ENCODE peak calls at places on chromosomes 5 and 9, in nine cellular contexts. One of them, this sample, is unnamed.
A peak's percentile ranks its signal among the peaks of the same experiment; 100 is the strongest.

GRCh38 chr9:31089822-31090221 is 1294.6 kb upstream of the ACO1 start:
- DNase-seq in tibial artery: no peak
- DNase-seq in left lung: no peak
- DNase-seq in cardiac fibroblast: peak; percentile 18
- DNase-seq in prostate gland: no peak
- DNase-seq in PC-3: no peak
- DNase-seq in kidney epithelial cell: peak; percentile 78
- DNase-seq in right cardiac atrium: no peak
- DNase-seq in PC-9: no peak
- DNase-seq in this sample: no peak

GRCh38 chr5:173697931-173698579 is 81.6 kb upstream of the BOD1 start:
- DNase-seq in right cardiac atrium: no peak
- DNase-seq in kidney epithelial cell: no peak
- DNase-seq in PC-3: no peak
- DNase-seq in left lung: no peak
- DNase-seq in tibial artery: no peak
- DNase-seq in PC-9: no peak
- DNase-seq in cardiac fibroblast: no peak
- DNase-seq in prostate gland: no peak
- DNase-seq in this sample: no peak

GRCh38 chr5:151286246-151286645 is 17.3 kb downstream of the SLC36A3 start:
- DNase-seq in PC-9: no peak
- DNase-seq in tibial artery: no peak
- DNase-seq in cardiac fibroblast: no peak
- DNase-seq in kidney epithelial cell: no peak
- DNase-seq in PC-3: no peak
- DNase-seq in prostate gland: no peak
- DNase-seq in right cardiac atrium: no peak
- DNase-seq in left lung: no peak
- DNase-seq in this sample: no peak

GRCh38 chr5:32711693-32712462 is 757 bp downstream of the NPR3 start:
- DNase-seq in right cardiac atrium: peak; percentile 78
- DNase-seq in prostate gland: no peak
- DNase-seq in PC-9: peak; percentile 64
- DNase-seq in tibial artery: peak; percentile 40
- DNase-seq in cardiac fibroblast: peak; percentile 30
- DNase-seq in kidney epithelial cell: no peak
- DNase-seq in PC-3: peak; percentile 41
- DNase-seq in left lung: no peak
- DNase-seq in this sample: no peak

GRCh38 chr5:9557696-9558095 is 11.8 kb upstream of the SEMA5A start:
- DNase-seq in tibial artery: no peak
- DNase-seq in kidney epithelial cell: no peak
- DNase-seq in PC-9: no peak
- DNase-seq in cardiac fibroblast: peak; percentile 21
- DNase-seq in prostate gland: no peak
- DNase-seq in right cardiac atrium: no peak
- DNase-seq in left lung: no peak
- DNase-seq in PC-3: peak; percentile 97
- DNase-seq in this sample: no peak

GRCh38 chr5:109231331-109231730 is 178.4 kb downstream of the PJA2 start:
- DNase-seq in kidney epithelial cell: no peak
- DNase-seq in prostate gland: no peak
- DNase-seq in tibial artery: no peak
- DNase-seq in PC-9: no peak
- DNase-seq in left lung: no peak
- DNase-seq in PC-3: no peak
- DNase-seq in cardiac fibroblast: no peak
- DNase-seq in right cardiac atrium: no peak
- DNase-seq in this sample: no peak

GRCh38 chr9:91659529-91660294 is 236.1 kb upstream of the NFIL3 start:
- DNase-seq in tibial artery: no peak
- DNase-seq in kidney epithelial cell: no peak
- DNase-seq in left lung: no peak
- DNase-seq in right cardiac atrium: no peak
- DNase-seq in prostate gland: peak; percentile 43
- DNase-seq in PC-3: peak; percentile 23
- DNase-seq in cardiac fibroblast: peak; percentile 47
- DNase-seq in PC-9: no peak
- DNase-seq in this sample: peak; percentile 7

GRCh38 chr5:172903790-172904189 is 55.4 kb upstream of the RPL26L1 start:
- DNase-seq in PC-9: peak; percentile 72
- DNase-seq in PC-3: peak; percentile 94
- DNase-seq in kidney epithelial cell: peak; percentile 89
- DNase-seq in right cardiac atrium: peak; percentile 14
- DNase-seq in left lung: no peak
- DNase-seq in tibial artery: no peak
- DNase-seq in cardiac fibroblast: peak; percentile 93
- DNase-seq in prostate gland: peak; percentile 68
- DNase-seq in this sample: no peak

GRCh38 chr9:131276891-131277672 is 772 bp upstream of the FAM78A start:
- DNase-seq in tibial artery: no peak
- DNase-seq in PC-3: no peak
- DNase-seq in right cardiac atrium: peak; percentile 82
- DNase-seq in kidney epithelial cell: no peak
- DNase-seq in left lung: no peak
- DNase-seq in cardiac fibroblast: no peak
- DNase-seq in PC-9: no peak
- DNase-seq in prostate gland: no peak
- DNase-seq in this sample: no peak

GRCh38 chr9:114413909-114414308 is 26.1 kb upstream of the AKNA start:
- DNase-seq in prostate gland: no peak
- DNase-seq in left lung: no peak
- DNase-seq in kidney epithelial cell: no peak
- DNase-seq in cardiac fibroblast: peak; percentile 31
- DNase-seq in PC-9: no peak
- DNase-seq in tibial artery: no peak
- DNase-seq in right cardiac atrium: no peak
- DNase-seq in PC-3: no peak
- DNase-seq in this sample: no peak

GRCh38 chr5:98372351-98372750 is 401.1 kb upstream of the RGMB start:
- DNase-seq in cardiac fibroblast: peak; percentile 21
- DNase-seq in kidney epithelial cell: no peak
- DNase-seq in left lung: no peak
- DNase-seq in prostate gland: no peak
- DNase-seq in right cardiac atrium: no peak
- DNase-seq in PC-9: no peak
- DNase-seq in PC-3: no peak
- DNase-seq in tibial artery: no peak
- DNase-seq in this sample: no peak

GRCh38 chr9:123335227-123335985 is 20.6 kb upstream of the CRB2 start:
- DNase-seq in left lung: peak; percentile 71
- DNase-seq in PC-9: peak; percentile 24
- DNase-seq in cardiac fibroblast: peak; percentile 73
- DNase-seq in prostate gland: no peak
- DNase-seq in kidney epithelial cell: peak; percentile 57
- DNase-seq in tibial artery: no peak
- DNase-seq in right cardiac atrium: no peak
- DNase-seq in PC-3: no peak
- DNase-seq in this sample: no peak
- H3K4me3 ChIP-seq in left lung: no peak overlapping the region
- H3K4me3 ChIP-seq in PC-9: no peak overlapping the region
- H3K4me3 ChIP-seq in cardiac fibroblast: no peak overlapping the region
- H3K4me3 ChIP-seq in prostate gland: no peak overlapping the region
- H3K4me3 ChIP-seq in kidney epithelial cell: no peak overlapping the region
- H3K4me3 ChIP-seq in tibial artery: no peak overlapping the region
- H3K4me3 ChIP-seq in right cardiac atrium: no peak overlapping the region
- H3K4me3 ChIP-seq in PC-3: no peak overlapping the region
- H3K4me3 ChIP-seq in this sample: no peak overlapping the region

GRCh38 chr9:35162605-35163315 is 951 bp downstream of the UNC13B start:
- DNase-seq in kidney epithelial cell: no peak
- DNase-seq in right cardiac atrium: no peak
- DNase-seq in PC-9: no peak
- DNase-seq in tibial artery: no peak
- DNase-seq in cardiac fibroblast: no peak
- DNase-seq in left lung: no peak
- DNase-seq in prostate gland: no peak
- DNase-seq in PC-3: peak; percentile 20
- DNase-seq in this sample: peak; percentile 49
- H3K4me3 ChIP-seq in kidney epithelial cell: peak overlapping the region; percentile 80
- H3K4me3 ChIP-seq in right cardiac atrium: peak overlapping the region; percentile 58
- H3K4me3 ChIP-seq in PC-9: peak overlapping the region; percentile 51
- H3K4me3 ChIP-seq in tibial artery: peak overlapping the region; percentile 78
- H3K4me3 ChIP-seq in cardiac fibroblast: peak overlapping the region; percentile 96
- H3K4me3 ChIP-seq in left lung: peak overlapping the region; percentile 77
- H3K4me3 ChIP-seq in prostate gland: peak overlapping the region; percentile 83
- H3K4me3 ChIP-seq in PC-3: peak overlapping the region; percentile 79
- H3K4me3 ChIP-seq in this sample: peak overlapping the region; percentile 85

GRCh38 chr5:54985301-54986268 is at the start of gene ESM1:
- DNase-seq in prostate gland: no peak
- DNase-seq in cardiac fibroblast: peak; percentile 52
- DNase-seq in right cardiac atrium: no peak
- DNase-seq in kidney epithelial cell: peak; percentile 25
- DNase-seq in PC-3: peak; percentile 61
- DNase-seq in left lung: no peak
- DNase-seq in tibial artery: peak; percentile 38
- DNase-seq in PC-9: no peak
- DNase-seq in this sample: no peak
- H3K4me3 ChIP-seq in prostate gland: no peak within 1 kb of the TSS
- H3K4me3 ChIP-seq in cardiac fibroblast: peak within 1 kb of the TSS; percentile 9
- H3K4me3 ChIP-seq in right cardiac atrium: peak within 1 kb of the TSS; percentile 19
- H3K4me3 ChIP-seq in kidney epithelial cell: no peak within 1 kb of the TSS
- H3K4me3 ChIP-seq in PC-3: peak within 1 kb of the TSS; percentile 62
- H3K4me3 ChIP-seq in left lung: no peak within 1 kb of the TSS
- H3K4me3 ChIP-seq in tibial artery: no peak within 1 kb of the TSS
- H3K4me3 ChIP-seq in PC-9: no peak within 1 kb of the TSS
- H3K4me3 ChIP-seq in this sample: no peak within 1 kb of the TSS

GRCh38 chr5:146026307-146027010 is 78.9 kb downstream of the PLAC8L1 start:
- DNase-seq in tibial artery: no peak
- DNase-seq in PC-9: no peak
- DNase-seq in prostate gland: no peak
- DNase-seq in cardiac fibroblast: no peak
- DNase-seq in kidney epithelial cell: no peak
- DNase-seq in left lung: no peak
- DNase-seq in PC-3: no peak
- DNase-seq in right cardiac atrium: no peak
- DNase-seq in this sample: no peak
- H3K4me3 ChIP-seq in tibial artery: no peak overlapping the region
- H3K4me3 ChIP-seq in PC-9: no peak overlapping the region
- H3K4me3 ChIP-seq in prostate gland: no peak overlapping the region
- H3K4me3 ChIP-seq in cardiac fibroblast: no peak overlapping the region
- H3K4me3 ChIP-seq in kidney epithelial cell: no peak overlapping the region
- H3K4me3 ChIP-seq in left lung: no peak overlapping the region
- H3K4me3 ChIP-seq in PC-3: no peak overlapping the region
- H3K4me3 ChIP-seq in right cardiac atrium: no peak overlapping the region
- H3K4me3 ChIP-seq in this sample: no peak overlapping the region

GRCh38 chr5:160167623-160168165 is 48.4 kb upstream of the PWWP2A start:
- DNase-seq in right cardiac atrium: no peak
- DNase-seq in PC-9: no peak
- DNase-seq in prostate gland: no peak
- DNase-seq in left lung: no peak
- DNase-seq in kidney epithelial cell: no peak
- DNase-seq in cardiac fibroblast: no peak
- DNase-seq in tibial artery: no peak
- DNase-seq in PC-3: peak; percentile 22
- DNase-seq in this sample: no peak

GRCh38 chr5:160165137-160166068 is 46.2 kb upstream of the PWWP2A start:
- DNase-seq in tibial artery: peak; percentile 90
- DNase-seq in PC-9: peak; percentile 96
- DNase-seq in prostate gland: no peak
- DNase-seq in left lung: peak; percentile 83
- DNase-seq in PC-3: peak; percentile 98
- DNase-seq in right cardiac atrium: peak; percentile 96
- DNase-seq in cardiac fibroblast: peak; percentile 98
- DNase-seq in kidney epithelial cell: peak; percentile 97
- DNase-seq in this sample: no peak

GRCh38 chr5:160169326-160169725 is 50.1 kb upstream of the PWWP2A start:
- DNase-seq in left lung: no peak
- DNase-seq in right cardiac atrium: no peak
- DNase-seq in kidney epithelial cell: no peak
- DNase-seq in tibial artery: no peak
- DNase-seq in prostate gland: no peak
- DNase-seq in PC-3: no peak
- DNase-seq in cardiac fibroblast: peak; percentile 94
- DNase-seq in PC-9: no peak
- DNase-seq in this sample: no peak

GRCh38 chr5:160166973-160167622 is 47.8 kb upstream of the PWWP2A start:
- DNase-seq in prostate gland: no peak
- DNase-seq in right cardiac atrium: no peak
- DNase-seq in PC-3: no peak
- DNase-seq in kidney epithelial cell: no peak
- DNase-seq in PC-9: no peak
- DNase-seq in cardiac fibroblast: peak; percentile 28
- DNase-seq in tibial artery: no peak
- DNase-seq in left lung: no peak
- DNase-seq in this sample: no peak

GRCh38 chr5:160166069-160166972 is 47.1 kb upstream of the PWWP2A start:
- DNase-seq in tibial artery: no peak
- DNase-seq in kidney epithelial cell: no peak
- DNase-seq in right cardiac atrium: no peak
- DNase-seq in PC-3: no peak
- DNase-seq in PC-9: no peak
- DNase-seq in left lung: no peak
- DNase-seq in prostate gland: no peak
- DNase-seq in cardiac fibroblast: no peak
- DNase-seq in this sample: no peak
- H3K4me3 ChIP-seq in tibial artery: no peak overlapping the region
- H3K4me3 ChIP-seq in kidney epithelial cell: no peak overlapping the region
- H3K4me3 ChIP-seq in right cardiac atrium: no peak overlapping the region
- H3K4me3 ChIP-seq in PC-3: no peak overlapping the region
- H3K4me3 ChIP-seq in PC-9: peak overlapping the region; percentile 43
- H3K4me3 ChIP-seq in left lung: no peak overlapping the region
- H3K4me3 ChIP-seq in prostate gland: no peak overlapping the region
- H3K4me3 ChIP-seq in cardiac fibroblast: no peak overlapping the region
- H3K4me3 ChIP-seq in this sample: no peak overlapping the region

DNA sequence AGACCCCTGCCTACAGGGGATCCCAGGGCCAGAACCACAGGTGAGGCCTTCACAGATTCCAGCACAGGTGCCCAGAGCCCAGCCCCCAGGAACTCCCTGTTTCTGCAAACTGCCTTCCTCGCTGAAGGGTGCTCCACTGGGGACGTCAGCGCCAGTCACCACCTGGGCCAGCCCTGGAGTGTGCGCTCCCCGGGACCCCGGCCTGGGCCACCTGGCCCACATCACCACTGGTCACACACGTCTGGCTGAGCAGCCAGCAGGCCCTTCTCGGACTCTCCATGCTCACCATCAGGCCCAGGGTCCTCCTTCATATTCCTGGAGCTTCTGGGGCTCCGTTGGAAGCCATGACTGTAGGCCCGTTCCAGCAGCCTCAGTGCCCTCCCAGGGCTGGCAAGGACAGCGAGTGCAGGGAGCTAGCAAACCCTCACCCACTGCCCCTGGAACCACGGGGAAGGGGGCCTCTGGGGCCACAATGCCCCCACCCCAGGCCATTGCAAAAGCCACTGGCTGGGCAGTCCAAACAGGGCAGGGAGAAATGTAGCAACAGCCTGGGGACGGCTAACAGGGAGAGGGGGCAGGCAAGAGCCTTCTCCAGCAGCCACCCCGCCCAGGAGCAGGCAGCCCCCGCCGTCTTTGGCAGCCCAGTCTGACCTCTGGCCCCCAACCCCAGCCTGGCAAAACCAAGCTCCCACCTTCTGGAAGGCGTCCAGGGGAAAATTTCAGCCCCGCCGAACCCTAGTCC is 1.3 kb downstream of the AGPAT2 start:
- DNase-seq in left lung: no peak
- DNase-seq in kidney epithelial cell: no peak
- DNase-seq in PC-9: no peak
- DNase-seq in prostate gland: no peak
- DNase-seq in tibial artery: no peak
- DNase-seq in PC-3: no peak
- DNase-seq in cardiac fibroblast: no peak
- DNase-seq in right cardiac atrium: peak; percentile 75
- DNase-seq in this sample: no peak
- H3K4me3 ChIP-seq in left lung: peak overlapping the region; percentile 92
- H3K4me3 ChIP-seq in kidney epithelial cell: peak overlapping the region; percentile 59
- H3K4me3 ChIP-seq in PC-9: peak overlapping the region; percentile 90
- H3K4me3 ChIP-seq in prostate gland: peak overlapping the region; percentile 86
- H3K4me3 ChIP-seq in tibial artery: peak overlapping the region; percentile 59
- H3K4me3 ChIP-seq in PC-3: peak overlapping the region; percentile 83
- H3K4me3 ChIP-seq in cardiac fibroblast: peak overlapping the region; percentile 89
- H3K4me3 ChIP-seq in right cardiac atrium: peak overlapping the region; percentile 70
- H3K4me3 ChIP-seq in this sample: peak overlapping the region; percentile 61